ENCODE peak calls at places on chromosome 20, in eight cellular contexts. V is PC-3; D is mammary epithelial cell; J is small intestine; F is HCT116; W is heart right ventricle; N is effector memory CD4-positive, alpha-beta T cell; P is epithelial cell of esophagus. X is an unnamed sample.

GRCh38 chr20:19992996-19993908 is 23.9 kb upstream of the NAA20 start:
- DNase-seq in D (peak), F (peak), W (peak), J (peak), V (peak), P (peak), N (no peak), X (peak)

GRCh38 chr20:61519488-61519887 is 267.4 kb downstream of the CDH4 start:
- DNase-seq in N (no peak), V (no peak), J (no peak), D (no peak), F (no peak), W (no peak), P (no peak), X (no peak)

GRCh38 chr20:23366384-23366783 is 4.4 kb downstream of the GZF1 start:
- DNase-seq in W (no peak), F (no peak), P (peak), N (no peak), D (peak), V (no peak), J (peak), X (no peak)

GRCh38 chr20:24118781-24119175 is 130.2 kb upstream of the GGTLC1 start:
- DNase-seq in W (no peak), V (peak), J (no peak), F (no peak), P (peak), D (no peak), N (no peak), X (no peak)

GRCh38 chr20:38985603-38986170 is 23.5 kb downstream of the DHX35 start:
- DNase-seq in N (no peak), P (peak), V (peak), F (no peak), D (peak), J (peak), W (no peak), X (peak)

GRCh38 chr20:51985013-51985415 is 182.7 kb upstream of the SALL4 start:
- DNase-seq in W (peak), V (peak), N (no peak), J (peak), F (peak), D (peak), P (peak), X (peak)

GRCh38 chr20:38113401-38114325 is 51.4 kb downstream of the TGM2 start:
- DNase-seq in V (peak), W (peak), F (peak), D (no peak), P (peak), N (no peak), J (peak), X (no peak)

GRCh38 chr20:32007787-32008616 is 2.2 kb upstream of the CCM2L start:
- DNase-seq in J (no peak), P (no peak), V (no peak), D (no peak), W (peak), F (no peak), N (no peak), X (peak)

GRCh38 chr20:13101276-13101675 is 92.5 kb downstream of the SPTLC3 start:
- DNase-seq in V (no peak), W (no peak), N (no peak), J (no peak), D (no peak), F (no peak), P (no peak), X (no peak)

GRCh38 chr20:17059465-17059864 is 167.4 kb upstream of the PCSK2 start:
- DNase-seq in D (no peak), V (peak), N (no peak), W (no peak), J (no peak), F (peak), P (peak), X (peak)

GRCh38 chr20:32464401-32465091 is 106.4 kb downstream of the ASXL1 start:
- DNase-seq in J (no peak), W (no peak), V (no peak), N (no peak), F (no peak), D (no peak), P (no peak), X (no peak)

GRCh38 chr20:53282217-53282955 is 310.2 kb downstream of the TSHZ2 start:
- DNase-seq in F (no peak), D (no peak), P (no peak), N (no peak), J (no peak), W (no peak), V (no peak), X (no peak)

GRCh38 chr20:64049060-64049886 is at the start of gene SOX18:
- DNase-seq in F (no peak), P (peak), N (no peak), W (peak), J (no peak), V (peak), D (no peak), X (no peak)

GRCh38 chr20:10434832-10435812 is at the start of gene SLX4IP:
- DNase-seq in J (peak), P (peak), W (peak), N (peak), V (peak), D (peak), F (peak), X (peak)

GRCh38 chr20:44956410-44956809 is 3.8 kb downstream of the TOMM34 start:
- DNase-seq in N (no peak), D (peak), W (no peak), J (no peak), F (no peak), P (peak), V (no peak), X (no peak)

GRCh38 chr20:760751-761417 is 7.4 kb downstream of the SLC52A3 start:
- DNase-seq in W (no peak), D (no peak), F (peak), J (no peak), N (no peak), P (peak), V (no peak), X (no peak)

GRCh38 chr20:18802012-18802634 is 11.5 kb upstream of the SCP2D1 start:
- DNase-seq in D (no peak), F (no peak), J (no peak), P (no peak), N (no peak), V (no peak), W (no peak), X (no peak)

GRCh38 chr20:329325-329695 is 4.0 kb downstream of the SOX12 start:
- DNase-seq in D (no peak), V (no peak), P (no peak), F (no peak), N (no peak), W (no peak), J (no peak), X (no peak)

GRCh38 chr20:33875055-33875454 is 63.9 kb downstream of the CHMP4B start:
- DNase-seq in J (no peak), P (no peak), N (no peak), V (no peak), F (no peak), D (no peak), W (no peak), X (no peak)

GRCh38 chr20:44015733-44016103 is 101.1 kb downstream of the TOX2 start:
- DNase-seq in J (no peak), N (no peak), W (no peak), D (no peak), V (no peak), F (no peak), P (no peak), X (no peak)

GRCh38 chr20:21393142-21393541 is 4.2 kb downstream of the NKX2-4 start:
- DNase-seq in J (no peak), V (no peak), W (no peak), N (no peak), P (no peak), D (no peak), F (no peak), X (no peak)

GRCh38 chr20:43318749-43319148 is 129.0 kb upstream of the PTPRT start:
- DNase-seq in J (no peak), N (no peak), P (no peak), D (no peak), W (no peak), V (no peak), F (no peak), X (no peak)

GRCh38 chr20:9440891-9441290 is 73.5 kb upstream of the LAMP5 start:
- DNase-seq in J (no peak), W (no peak), D (no peak), P (no peak), N (no peak), V (no peak), F (no peak), X (no peak)

GRCh38 chr20:44966030-44966961 is at the start of gene STK4:
- DNase-seq in V (peak), D (peak), N (peak), W (peak), P (peak), J (peak), F (peak), X (no peak)

GRCh38 chr20:31257364-31257763 is at the start of gene DEFB115:
- DNase-seq in D (no peak), W (no peak), N (no peak), F (no peak), P (no peak), J (no peak), V (peak), X (no peak)

GRCh38 chr20:34574426-34574825 is 15.9 kb downstream of the MAP1LC3A start:
- DNase-seq in P (no peak), F (no peak), W (no peak), N (no peak), J (no peak), V (no peak), D (no peak), X (no peak)

GRCh38 chr20:54212871-54213270 is 5.0 kb downstream of the PFDN4 start:
- DNase-seq in P (no peak), V (no peak), J (no peak), D (no peak), F (no peak), N (no peak), W (no peak), X (no peak)

GRCh38 chr20:43949741-43950618 is 35.3 kb downstream of the TOX2 start:
- DNase-seq in P (no peak), V (no peak), W (no peak), D (no peak), F (no peak), N (peak), J (peak), X (no peak)

GRCh38 chr20:20255104-20255503 is 112.8 kb upstream of the INSM1 start:
- DNase-seq in V (no peak), F (no peak), P (no peak), N (no peak), D (no peak), W (no peak), J (no peak), X (no peak)

GRCh38 chr20:33262658-33263065 is 20.4 kb upstream of the BPIFB1 start:
- DNase-seq in D (peak), F (peak), N (no peak), J (peak), V (peak), W (peak), P (peak), X (peak)

GRCh38 chr20:10848810-10849370 is 175.1 kb upstream of the JAG1 start:
- DNase-seq in P (peak), D (peak), F (peak), W (peak), V (peak), J (peak), N (no peak), X (peak)

GRCh38 chr20:45343867-45344721 is 4.1 kb downstream of the SDC4 start:
- DNase-seq in P (peak), V (peak), F (peak), N (no peak), W (no peak), J (peak), D (peak), X (peak)

GRCh38 chr20:25058797-25059486 is 1.0 kb upstream of the ACSS1 start:
- DNase-seq in V (peak), P (no peak), F (no peak), W (peak), D (no peak), J (no peak), N (no peak), X (no peak)

GRCh38 chr20:47686545-47686944 is 98.7 kb downstream of the SULF2 start:
- DNase-seq in V (no peak), D (no peak), P (no peak), J (no peak), N (no peak), F (no peak), W (no peak), X (no peak)
- H3K4me3 ChIP-seq in V (no peak), D (no peak), P (no peak), J (no peak), N (no peak), F (no peak), W (no peak), X (no peak)

DNA sequence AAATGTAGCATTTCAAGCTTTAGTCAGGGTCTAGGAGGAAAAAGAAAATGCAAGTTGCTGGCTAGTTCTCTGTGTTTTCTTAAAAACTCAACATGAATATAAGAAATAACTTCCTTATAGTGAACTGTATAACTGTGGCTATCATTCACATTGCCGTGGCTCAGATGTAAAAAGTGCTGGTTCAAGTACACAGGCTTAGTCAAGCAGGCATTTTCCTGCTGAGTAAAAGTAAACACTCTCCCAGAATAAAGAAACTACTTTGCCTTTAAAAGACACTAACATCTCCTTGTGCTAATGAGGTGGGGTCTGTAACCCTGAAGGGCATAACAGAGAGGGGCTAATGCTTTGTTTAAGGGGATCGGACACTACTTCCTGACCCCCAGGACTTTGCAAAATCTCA is 3.3 kb downstream of the ATP5F1E start:
- DNase-seq in J (no peak), F (no peak), P (no peak), D (no peak), W (no peak), N (no peak), V (peak), X (no peak)
- H3K4me3 ChIP-seq in J (peak), F (no peak), P (peak), D (peak), W (no peak), N (no peak), V (peak), X (peak)

DNA sequence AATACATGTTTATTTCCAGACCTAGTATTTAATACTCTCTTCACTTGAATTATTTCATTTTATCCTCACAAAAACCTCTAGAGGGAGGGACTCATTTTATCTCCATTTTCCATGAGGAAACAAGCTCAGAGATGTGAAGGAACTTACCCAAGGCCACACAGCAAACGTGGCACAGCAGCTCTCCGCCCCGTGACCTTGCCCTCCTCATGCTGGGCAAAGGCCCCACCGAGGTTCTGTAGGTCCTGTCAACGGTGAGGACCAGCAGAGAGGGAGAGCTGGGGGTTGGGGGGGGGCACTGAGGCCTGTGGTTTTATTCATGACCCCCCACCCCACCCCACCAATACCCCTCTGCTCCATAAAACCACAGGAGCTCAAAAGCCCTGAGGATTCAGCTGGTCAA is 40.9 kb upstream of the TLDC2 start:
- DNase-seq in J (no peak), W (no peak), V (no peak), N (no peak), D (no peak), F (no peak), P (no peak), X (no peak)
- H3K4me3 ChIP-seq in J (no peak), W (no peak), V (peak), N (peak), D (no peak), F (peak), P (no peak), X (peak)

DNA sequence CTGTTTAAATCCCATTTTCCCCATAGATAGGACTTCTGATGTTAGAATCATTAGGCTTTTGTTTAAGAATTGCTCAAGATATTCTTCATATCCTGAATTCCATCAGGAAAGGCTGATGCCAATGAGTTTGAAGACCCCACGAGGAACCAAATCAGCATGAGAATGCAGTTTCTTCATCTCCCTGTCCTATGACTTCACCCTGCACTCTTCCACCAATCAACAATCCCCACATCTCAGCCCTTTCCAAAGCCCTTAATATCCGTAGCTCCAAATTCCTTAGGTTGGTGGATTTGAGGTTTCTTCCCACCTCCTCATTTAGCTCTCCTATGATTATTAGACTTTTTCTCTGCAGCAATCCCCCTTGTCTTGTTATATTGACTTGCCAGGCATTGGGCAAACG is 88.3 kb upstream of the PRND start:
- DNase-seq in W (no peak), J (no peak), V (no peak), F (no peak), P (no peak), N (no peak), D (no peak), X (no peak)
- H3K4me3 ChIP-seq in W (no peak), J (no peak), V (no peak), F (no peak), P (no peak), N (no peak), D (no peak), X (no peak)

GRCh38 chr20:40686893-40687292 is 2.1 kb downstream of the MAFB start:
- DNase-seq in D (no peak), F (no peak), W (no peak), P (no peak), N (no peak), J (no peak), V (no peak), X (no peak)
- H3K4me3 ChIP-seq in D (no peak), F (no peak), W (peak), P (peak), N (no peak), J (peak), V (no peak), X (no peak)

GRCh38 chr20:48629960-48630315 is 197.9 kb downstream of the PREX1 start:
- DNase-seq in W (no peak), V (no peak), F (no peak), J (no peak), D (no peak), P (no peak), N (no peak), X (no peak)

GRCh38 chr20:48626226-48626937 is 201.4 kb downstream of the PREX1 start:
- DNase-seq in J (peak), F (no peak), N (no peak), V (no peak), P (no peak), D (no peak), W (no peak), X (no peak)

GRCh38 chr20:48626938-48627736 is 200.7 kb downstream of the PREX1 start:
- DNase-seq in W (no peak), F (no peak), D (no peak), N (no peak), P (no peak), J (no peak), V (no peak), X (no peak)

GRCh38 chr20:48629069-48629959 is 198.5 kb downstream of the PREX1 start:
- DNase-seq in W (no peak), J (no peak), N (no peak), D (no peak), V (no peak), P (no peak), F (no peak), X (no peak)

GRCh38 chr20:48627737-48628128 is 200.1 kb downstream of the PREX1 start:
- DNase-seq in P (no peak), D (no peak), F (no peak), J (no peak), N (no peak), W (no peak), V (no peak), X (no peak)
- H3K4me3 ChIP-seq in P (no peak), D (no peak), F (no peak), J (no peak), N (no peak), W (no peak), V (no peak), X (no peak)

DNA sequence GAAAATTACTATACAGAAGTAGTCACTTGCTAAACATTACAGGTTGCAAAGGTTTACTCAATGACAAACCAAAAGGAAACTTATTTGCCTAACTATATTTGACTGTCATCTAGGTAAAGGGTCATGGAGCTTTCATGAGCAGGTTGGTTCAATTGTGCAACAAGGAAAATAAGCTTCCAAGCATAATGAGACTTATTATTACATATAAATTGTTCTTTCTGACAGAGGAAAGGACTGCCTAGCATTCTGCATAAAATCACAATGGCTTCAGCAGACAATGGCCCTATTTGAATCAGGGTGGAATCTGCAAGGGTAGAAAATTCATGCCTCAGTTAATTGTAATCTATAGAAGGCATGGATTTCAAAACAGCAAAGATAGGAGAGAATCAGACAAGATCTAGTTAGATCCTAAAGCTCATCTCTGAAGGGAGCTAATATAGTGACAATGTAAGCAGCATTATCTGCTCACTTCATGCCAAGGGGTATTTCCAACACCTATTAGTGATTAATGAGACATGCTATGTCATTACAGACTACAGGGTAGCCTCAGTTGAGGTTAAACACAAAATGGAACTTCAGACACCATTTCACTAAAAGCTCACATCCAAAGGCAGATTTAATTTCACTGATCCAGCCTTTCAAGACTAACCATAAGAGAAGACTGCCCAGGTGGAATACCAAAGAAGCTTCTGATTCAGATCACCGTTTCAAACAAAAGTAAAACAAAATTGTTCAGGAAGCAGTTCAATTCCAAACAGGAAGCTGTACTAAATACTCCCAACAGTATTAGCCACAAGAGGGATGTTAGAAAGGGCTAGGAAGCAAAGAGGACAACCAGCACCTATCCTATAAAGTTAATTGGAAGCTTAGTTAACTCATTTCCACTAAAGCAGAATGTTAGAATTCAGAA is 8.5 kb downstream of the STAU1 start:
- DNase-seq in V (peak), D (no peak), F (no peak), N (no peak), J (peak), P (peak), W (no peak), X (no peak)
- H3K4me3 ChIP-seq in V (peak), D (no peak), F (no peak), N (no peak), J (no peak), P (no peak), W (no peak), X (no peak)

X was measured in HFF-Myc.